ENCODE peak calls at places on chromosomes 7 and 10, in five cellular contexts. S, E, V, B and D are unnamed samples.
A peak's percentile ranks its signal among the peaks of the same experiment; 100 is the strongest.

GRCh38 chr10:76309744-76310441 is 878.5 kb downstream of the LRMDA start:
- DNase-seq in S (no peak), E (no peak), V (peak; percentile 98), B (no peak), D (no peak)

GRCh38 chr7:47816647-47817046 is 131.6 kb downstream of the PKD1L1 start:
- DNase-seq in S (no peak), E (peak; percentile 60), V (peak; percentile 83), B (peak; percentile 61), D (no peak)

GRCh38 chr10:5869156-5869555 is 20.5 kb downstream of the ANKRD16 start:
- DNase-seq in S (no peak), E (no peak), V (no peak), B (no peak), D (no peak)

GRCh38 chr7:118771672-118772071 is 547.2 kb downstream of the ANKRD7 start:
- DNase-seq in S (no peak), E (no peak), V (no peak), B (no peak), D (no peak)

GRCh38 chr7:15783971-15784693 is 97.6 kb upstream of the MEOX2 start:
- DNase-seq in S (no peak), E (no peak), V (no peak), B (no peak), D (no peak)

GRCh38 chr10:77974396-77975074 is 48.0 kb upstream of the DLG5 start:
- DNase-seq in S (no peak), E (no peak), V (peak; percentile 39), B (peak; percentile 39), D (no peak)

GRCh38 chr10:44874176-44874575 is 37.0 kb upstream of the TMEM72 start:
- DNase-seq in S (no peak), E (no peak), V (peak; percentile 30), B (no peak), D (no peak)

GRCh38 chr7:44994877-44995554 is 5.0 kb upstream of the CCM2 start:
- DNase-seq in S (no peak), E (no peak), V (no peak), B (no peak), D (peak; percentile 36)

GRCh38 chr7:66847879-66848810 is 72.9 kb upstream of the TMEM248 start:
- DNase-seq in S (no peak), E (no peak), V (peak; percentile 80), B (peak; percentile 73), D (peak; percentile 52)

GRCh38 chr10:21517134-21517982 is 8.1 kb downstream of the SKIDA1 start:
- DNase-seq in S (no peak), E (no peak), V (peak; percentile 70), B (peak; percentile 59), D (no peak)

GRCh38 chr7:67870396-67870795 is 873.8 kb downstream of the TYW1 start:
- DNase-seq in S (no peak), E (no peak), V (no peak), B (no peak), D (no peak)

GRCh38 chr10:102624094-102624493 is 20.2 kb upstream of the TRIM8 start:
- DNase-seq in S (no peak), E (no peak), V (no peak), B (no peak), D (no peak)

GRCh38 chr7:81175291-81175942 is 256.6 kb upstream of the SEMA3C start:
- DNase-seq in S (no peak), E (no peak), V (peak; percentile 60), B (no peak), D (no peak)